ENCODE peak calls at places on chromosomes 2 and 18, in ten cellular contexts. A is small intestine, B is pancreas, E is cardiac muscle cell, U is body of pancreas, I is NB4, G is A549, J is foreskin fibroblast, O is AG04450, Z is fibroblast of the aortic adventitia. W is an unnamed sample.

GRCh38 chr2:219425238-219426067 is 7.3 kb downstream of the DES start:
- DNase-seq in J (no peak), G (no peak), E (no peak), U (no peak), O (no peak), A (no peak), B (no peak), I (no peak), Z (no peak), W (no peak)

GRCh38 chr2:218032336-218033171 is 29.8 kb upstream of the TNS1 start:
- DNase-seq in I (no peak), A (no peak), O (no peak), E (no peak), J (no peak), Z (no peak), B (peak; percentile 60), U (no peak), G (no peak), W (no peak)

GRCh38 chr2:85851253-85851955 is 37.4 kb downstream of the ST3GAL5 start:
- DNase-seq in I (no peak), A (no peak), E (no peak), G (no peak), U (peak; percentile 74), O (no peak), J (peak; percentile 63), Z (peak; percentile 55), B (no peak), W (no peak)

GRCh38 chr2:11160256-11160655 is 5.0 kb downstream of the SLC66A3 start:
- DNase-seq in E (no peak), I (no peak), O (no peak), U (no peak), Z (no peak), A (no peak), J (no peak), G (no peak), B (peak; percentile 16), W (no peak)

GRCh38 chr18:59906203-59906602 is 6.4 kb downstream of the PMAIP1 start:
- DNase-seq in O (no peak), B (no peak), J (no peak), U (no peak), G (no peak), I (no peak), A (no peak), Z (no peak), E (no peak), W (no peak)

GRCh38 chr2:18435425-18436037 is 124.9 kb downstream of the RDH14 start:
- DNase-seq in U (peak; percentile 17), G (peak; percentile 70), J (peak; percentile 84), O (peak; percentile 63), I (peak; percentile 67), Z (peak; percentile 93), A (peak; percentile 49), B (no peak), E (peak; percentile 89), W (no peak)

GRCh38 chr2:165402142-165402541 is 67.4 kb upstream of the CSRNP3 start:
- DNase-seq in U (no peak), O (no peak), E (no peak), G (no peak), B (no peak), J (peak; percentile 14), Z (peak; percentile 6), A (peak; percentile 49), I (no peak), W (no peak)

GRCh38 chr2:165469417-165469816 is at the start of gene CSRNP3:
- DNase-seq in J (peak; percentile 90), E (peak; percentile 91), O (peak; percentile 51), Z (peak; percentile 81), U (peak; percentile 76), G (peak; percentile 72), I (no peak), A (peak; percentile 91), B (no peak), W (peak; percentile 68)

GRCh38 chr2:109681633-109682032 is 67.5 kb downstream of the SOWAHC start:
- DNase-seq in A (no peak), B (no peak), E (no peak), J (no peak), U (no peak), I (no peak), O (no peak), G (no peak), Z (no peak), W (no peak)

GRCh38 chr2:125721072-125721721 is 934.8 kb upstream of the GYPC start:
- DNase-seq in B (peak; percentile 52), J (no peak), I (no peak), E (no peak), A (no peak), G (no peak), Z (no peak), O (no peak), U (no peak), W (no peak)

GRCh38 chr18:72543362-72544055 is 633 bp downstream of the CBLN2 start:
- DNase-seq in A (no peak), I (no peak), J (peak; percentile 5), B (peak; percentile 55), G (no peak), U (no peak), E (no peak), Z (no peak), O (no peak), W (no peak)

GRCh38 chr18:72539861-72540260 is 4.3 kb downstream of the CBLN2 start:
- DNase-seq in O (no peak), Z (no peak), B (no peak), G (no peak), A (no peak), E (no peak), I (no peak), U (no peak), J (no peak), W (no peak)

GRCh38 chr18:72544092-72544886 is at the start of gene CBLN2:
- DNase-seq in Z (peak; percentile 56), B (peak; percentile 76), J (peak; percentile 82), G (peak; percentile 58), O (peak; percentile 8), U (peak; percentile 44), A (peak; percentile 17), I (peak; percentile 72), E (peak; percentile 79), W (peak; percentile 7)

GRCh38 chr18:72542993-72543361 is 1.2 kb downstream of the CBLN2 start:
- DNase-seq in J (peak; percentile 12), Z (no peak), I (peak; percentile 4), E (no peak), B (peak; percentile 25), A (no peak), G (no peak), U (no peak), O (no peak), W (no peak)

GRCh38 chr18:72541871-72542690 is 2.1 kb downstream of the CBLN2 start:
- DNase-seq in J (peak; percentile 17), E (no peak), O (no peak), A (no peak), U (no peak), Z (no peak), I (no peak), G (no peak), B (peak; percentile 53), W (no peak)
- H3K4me3 ChIP-seq in J (peak overlapping the region; percentile 36), E (peak overlapping the region; percentile 42), O (no peak overlapping the region), A (no peak overlapping the region), U (no peak overlapping the region), Z (no peak overlapping the region), I (no peak overlapping the region), G (no peak overlapping the region), B (no peak overlapping the region), W (no peak overlapping the region)

GRCh38 chr18:64260810-64261209 is 111.9 kb upstream of the LINC00305 start:
- DNase-seq in G (no peak), I (no peak), U (no peak), Z (no peak), O (no peak), A (no peak), B (no peak), E (no peak), J (no peak), W (no peak)
- H3K4me3 ChIP-seq in G (no peak overlapping the region), I (no peak overlapping the region), U (no peak overlapping the region), Z (no peak overlapping the region), O (no peak overlapping the region), A (no peak overlapping the region), B (no peak overlapping the region), E (no peak overlapping the region), J (no peak overlapping the region), W (no peak overlapping the region)

DNA sequence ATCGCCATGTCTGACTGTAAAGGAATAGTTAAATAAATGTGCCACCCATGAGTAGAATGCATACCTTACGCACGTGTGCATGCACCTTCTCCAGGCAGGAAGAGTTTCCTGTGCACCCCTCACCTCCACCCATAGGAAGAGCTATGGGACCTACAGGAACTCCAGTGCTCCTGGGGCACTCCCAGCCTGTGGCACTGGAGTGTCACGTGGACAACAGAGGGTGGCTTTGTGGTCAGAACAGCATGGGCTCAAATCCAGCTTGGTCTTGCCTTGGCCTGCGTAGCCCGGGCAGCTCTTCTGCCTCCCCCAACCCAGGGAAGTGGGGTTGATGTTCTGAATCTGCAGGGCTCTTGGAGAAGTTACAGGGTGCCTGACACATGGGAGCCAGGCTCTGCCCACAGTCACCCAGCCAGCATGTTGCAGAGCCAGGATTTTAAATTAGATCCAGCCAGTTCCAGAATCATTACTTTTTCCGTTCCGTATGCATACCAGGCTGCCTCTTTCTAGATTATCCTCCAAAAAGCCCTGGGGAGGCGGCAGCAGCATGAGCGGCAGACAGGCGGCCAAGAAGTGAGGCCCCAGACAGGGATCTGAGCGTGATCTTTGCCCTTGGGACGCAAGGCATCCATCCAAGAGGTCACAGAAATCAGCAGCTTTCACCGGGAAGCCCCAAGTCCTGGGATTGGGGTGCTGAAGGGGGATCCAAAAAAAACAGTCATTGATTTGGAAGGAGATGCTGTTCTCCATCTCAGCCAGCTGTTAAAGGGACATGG is 266.0 kb downstream of the ANAPC1 start:
- DNase-seq in B (no peak), I (no peak), G (no peak), U (no peak), J (peak; percentile 80), Z (peak; percentile 90), A (no peak), E (no peak), O (no peak), W (no peak)
- H3K4me3 ChIP-seq in B (no peak overlapping the region), I (no peak overlapping the region), G (no peak overlapping the region), U (no peak overlapping the region), J (no peak overlapping the region), Z (no peak overlapping the region), A (no peak overlapping the region), E (no peak overlapping the region), O (no peak overlapping the region), W (no peak overlapping the region)

GRCh38 chr18:75208055-75208835 is 694 bp downstream of the PTGR3 start:
- DNase-seq in I (peak; percentile 75), E (peak; percentile 67), O (no peak), J (peak; percentile 74), G (peak; percentile 47), U (peak; percentile 56), Z (peak; percentile 57), A (peak; percentile 58), B (peak; percentile 83), W (no peak)

GRCh38 chr18:75205760-75206109 is 3.2 kb downstream of the PTGR3 start:
- DNase-seq in A (no peak), I (no peak), B (no peak), U (no peak), G (no peak), J (peak; percentile 80), O (no peak), Z (no peak), E (no peak), W (no peak)

GRCh38 chr18:75207298-75208054 is 1.5 kb downstream of the PTGR3 start:
- DNase-seq in I (peak; percentile 50), O (no peak), U (no peak), E (no peak), G (no peak), A (peak; percentile 41), B (no peak), Z (peak; percentile 53), J (peak; percentile 85), W (no peak)

GRCh38 chr18:75204978-75205759 is 3.8 kb downstream of the PTGR3 start:
- DNase-seq in U (no peak), A (no peak), B (peak; percentile 75), J (peak; percentile 57), O (no peak), E (no peak), I (no peak), Z (no peak), G (no peak), W (no peak)

GRCh38 chr18:75206637-75207297 is 2.2 kb downstream of the PTGR3 start:
- DNase-seq in G (no peak), J (no peak), E (no peak), Z (no peak), B (peak; percentile 59), I (no peak), A (no peak), U (no peak), O (no peak), W (no peak)
- H3K4me3 ChIP-seq in G (no peak overlapping the region), J (peak overlapping the region; percentile 75), E (peak overlapping the region; percentile 97), Z (peak overlapping the region; percentile 88), B (peak overlapping the region; percentile 89), I (peak overlapping the region; percentile 65), A (no peak overlapping the region), U (no peak overlapping the region), O (peak overlapping the region; percentile 87), W (peak overlapping the region; percentile 83)